ENCODE peak calls at places on chromosomes 12 and 14, in seven cellular contexts. X is cardiac fibroblast; B is GM13976; J is iris pigment epithelial cell; O is T47D; G is stimulated activated CD8-positive, alpha-beta memory T cell treated with anti-CD3 and anti-CD28 coated beads, Interleukin-4, amount 100 ng/mL, for 4 hours; F is ELR. E is an unnamed sample.

GRCh38 chr14:89639687-89640086 is 222.7 kb upstream of the FOXN3 start:
- DNase-seq in G (no peak), J (no peak), F (no peak), X (no peak), O (no peak), B (no peak), E (no peak)

GRCh38 chr12:48988030-48988649 is 10.0 kb downstream of the WNT1 start:
- DNase-seq in B (peak; percentile 80), J (no peak), F (peak; percentile 69), G (no peak), X (peak; percentile 55), O (peak; percentile 62), E (peak; percentile 41)

GRCh38 chr12:1918081-1918874 is at the start of gene CACNA2D4:
- DNase-seq in X (no peak), F (no peak), J (peak; percentile 11), O (no peak), G (no peak), B (peak; percentile 24), E (no peak)

GRCh38 chr12:119843100-119843499 is 34.0 kb downstream of the CIT start:
- DNase-seq in J (peak; percentile 68), B (no peak), X (peak; percentile 78), F (no peak), G (no peak), O (no peak), E (peak; percentile 16)

GRCh38 chr12:6165418-6165817 is 34.8 kb upstream of the CD9 start:
- DNase-seq in X (no peak), F (no peak), J (no peak), B (no peak), O (no peak), G (no peak), E (no peak)

GRCh38 chr12:92208613-92209121 is 63.0 kb upstream of the BTG1 start:
- DNase-seq in O (no peak), J (peak; percentile 88), X (peak; percentile 61), G (no peak), F (peak; percentile 19), B (peak; percentile 47), E (peak; percentile 75)

GRCh38 chr12:55983229-55983849 is 9.5 kb downstream of the RAB5B start:
- DNase-seq in G (no peak), B (no peak), X (no peak), J (no peak), F (no peak), O (no peak), E (no peak)

GRCh38 chr12:46661161-46661845 is 164.5 kb downstream of the SLC38A4 start:
- DNase-seq in B (peak; percentile 41), O (peak; percentile 91), G (no peak), J (peak; percentile 94), X (peak; percentile 95), F (peak; percentile 90), E (peak; percentile 91)

GRCh38 chr14:29798078-29798477 is 129.6 kb downstream of the PRKD1 start:
- DNase-seq in G (no peak), X (no peak), O (no peak), F (no peak), B (no peak), J (no peak), E (no peak)

GRCh38 chr14:24775919-24776318 is 141.9 kb upstream of the GZMB start:
- DNase-seq in F (no peak), X (no peak), B (no peak), J (no peak), O (peak; percentile 1), G (no peak), E (no peak)

GRCh38 chr12:50351120-50352043 is 45.0 kb downstream of the FAM186A start:
- DNase-seq in J (no peak), F (no peak), X (peak; percentile 48), B (no peak), G (no peak), O (peak; percentile 25), E (peak; percentile 24)

GRCh38 chr12:89547116-89547515 is 21.3 kb upstream of the POC1B start:
- DNase-seq in J (no peak), F (no peak), O (no peak), G (no peak), B (no peak), X (no peak), E (no peak)

GRCh38 chr14:72818998-72819397 is 74.9 kb downstream of the DPF3 start:
- DNase-seq in F (no peak), B (no peak), X (no peak), J (no peak), O (no peak), G (no peak), E (no peak)

GRCh38 chr14:32813401-32813800 is 125.3 kb upstream of the NPAS3 start:
- DNase-seq in X (no peak), O (no peak), B (no peak), G (no peak), J (peak; percentile 9), F (no peak), E (no peak)

GRCh38 chr12:100348657-100349454 is 8.0 kb upstream of the SLC17A8 start:
- DNase-seq in F (peak; percentile 63), J (peak; percentile 42), G (no peak), B (peak; percentile 29), X (peak; percentile 39), O (peak; percentile 64), E (no peak)

GRCh38 chr12:105601158-105601557 is 270.7 kb downstream of the C12orf75 start:
- DNase-seq in J (no peak), X (no peak), B (no peak), G (no peak), O (no peak), F (no peak), E (no peak)